ENCODE peak calls at places on chromosomes 3 and 15, in seven cellular contexts. U is uterus; L is mesendoderm; A is ovary; R is A549; O is brain microvascular endothelial cell; P is CD8-positive, alpha-beta T cell. B is an unnamed sample.

GRCh38 chr15:89400997-89401590 is 66.5 kb upstream of the POLG start:
- DNase-seq in U (no peak), A (no peak), R (no peak), L (no peak), P (no peak), O (no peak), B (no peak)

GRCh38 chr3:193465992-193466618 is 87.6 kb upstream of the ATP13A5 start:
- DNase-seq in A (no peak), U (no peak), R (no peak), O (no peak), L (no peak), P (no peak), B (no peak)

GRCh38 chr3:29382399-29382798 is 101.5 kb downstream of the RBMS3 start:
- DNase-seq in U (peak; percentile 27), L (no peak), A (no peak), O (no peak), R (no peak), P (no peak), B (no peak)

GRCh38 chr3:161823910-161824309 is 327.3 kb downstream of the OTOL1 start:
- DNase-seq in P (no peak), R (no peak), U (no peak), O (no peak), A (no peak), L (no peak), B (no peak)

GRCh38 chr3:171788546-171789351 is 21.5 kb downstream of the PLD1 start:
- DNase-seq in O (peak; percentile 72), P (no peak), L (peak; percentile 31), A (no peak), U (no peak), R (no peak), B (no peak)

GRCh38 chr3:16272588-16272987 is 7.6 kb downstream of the OXNAD1 start:
- DNase-seq in L (no peak), P (no peak), A (no peak), U (no peak), R (no peak), O (no peak), B (no peak)

GRCh38 chr3:194814878-194815357 is 129.2 kb downstream of the FAM43A start:
- DNase-seq in O (no peak), P (no peak), U (no peak), L (no peak), R (no peak), A (no peak), B (no peak)

GRCh38 chr3:137062250-137062649 is 104.5 kb downstream of the IL20RB start:
- DNase-seq in P (no peak), U (no peak), R (no peak), L (no peak), A (no peak), O (no peak), B (no peak)

GRCh38 chr3:151751161-151751560 is 17.4 kb downstream of the AADACL2 start:
- DNase-seq in L (no peak), O (no peak), R (no peak), P (no peak), A (no peak), U (no peak), B (no peak)

DNA sequence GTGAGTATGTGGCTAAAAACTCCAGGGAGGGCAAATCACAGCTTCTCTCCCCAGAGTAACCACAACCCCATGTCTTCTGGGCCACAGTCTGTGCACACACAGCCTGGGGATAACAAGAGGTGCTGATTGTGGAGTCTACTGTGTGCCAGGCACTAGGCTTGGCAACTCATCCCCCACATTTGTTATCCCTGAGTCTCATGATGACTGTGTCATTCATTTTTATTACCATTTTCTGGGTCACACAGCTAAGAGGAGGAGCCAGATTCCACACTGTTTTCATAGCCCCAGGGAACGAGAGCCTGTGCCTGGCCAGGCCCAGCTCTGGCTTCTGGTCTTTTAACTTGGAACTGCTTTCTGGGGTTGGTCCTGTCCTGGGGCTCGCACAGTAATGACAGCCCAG is 34.5 kb downstream of the ESYT3 start:
- DNase-seq in P (no peak), U (peak; percentile 44), A (no peak), O (peak; percentile 19), L (no peak), R (no peak), B (no peak)
- H3K27ac ChIP-seq in P (no peak overlapping the region), U (peak overlapping the region; percentile 47), A (no peak overlapping the region), O (no peak overlapping the region), L (no peak overlapping the region), R (no peak overlapping the region), B (no peak overlapping the region)

GRCh38 chr15:83379574-83379973 is 67.6 kb upstream of the SH3GL3 start:
- DNase-seq in L (peak; percentile 59), A (no peak), R (peak; percentile 78), O (no peak), P (no peak), U (no peak), B (no peak)
- H3K4me3 ChIP-seq in L (no peak overlapping the region), A (no peak overlapping the region), R (no peak overlapping the region), O (no peak overlapping the region), P (no peak overlapping the region), U (no peak overlapping the region), B (no peak overlapping the region)

GRCh38 chr15:95442107-95442719 is 888.3 kb upstream of the NR2F2 start:
- DNase-seq in U (peak; percentile 24), R (no peak), L (no peak), A (no peak), O (no peak), P (no peak), B (no peak)

GRCh38 chr15:95444860-95445259 is 885.6 kb upstream of the NR2F2 start:
- DNase-seq in L (no peak), R (no peak), P (no peak), O (no peak), A (no peak), U (no peak), B (no peak)

GRCh38 chr15:95439812-95440380 is 890.6 kb upstream of the NR2F2 start:
- DNase-seq in P (no peak), U (no peak), A (no peak), O (no peak), L (peak; percentile 91), R (no peak), B (peak; percentile 49)

DNA sequence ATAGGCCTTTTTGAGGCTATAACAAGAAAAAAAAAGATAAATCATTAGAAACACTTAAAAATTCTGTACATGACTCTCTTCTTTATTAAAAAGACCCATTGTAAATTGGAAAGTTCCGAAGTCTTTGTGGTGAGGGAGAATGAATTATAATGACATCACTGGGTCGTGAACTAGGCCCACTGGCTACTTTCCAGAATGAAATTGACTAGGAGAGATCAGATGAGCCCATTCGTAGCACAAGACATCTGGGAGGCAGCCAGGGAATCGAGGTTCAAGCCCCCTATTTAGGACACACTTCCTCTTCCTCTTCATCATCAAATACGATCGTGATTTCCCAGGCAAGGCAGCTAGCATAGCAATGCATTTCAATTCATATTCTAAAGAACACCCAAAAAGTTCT is 889.8 kb upstream of the NR2F2 start:
- DNase-seq in P (no peak), O (no peak), L (no peak), R (no peak), U (peak; percentile 32), A (no peak), B (no peak)
- H3K27ac ChIP-seq in P (no peak overlapping the region), O (no peak overlapping the region), L (no peak overlapping the region), R (no peak overlapping the region), U (peak overlapping the region; percentile 35), A (no peak overlapping the region), B (no peak overlapping the region)

GRCh38 chr3:69951616-69952015 is 47.9 kb upstream of the SAMMSON start:
- DNase-seq in U (no peak), A (no peak), L (no peak), R (no peak), O (no peak), P (no peak), B (no peak)

GRCh38 chr3:69944931-69945493 is 54.5 kb upstream of the SAMMSON start:
- DNase-seq in P (no peak), O (no peak), R (no peak), A (no peak), U (no peak), L (no peak), B (no peak)

GRCh38 chr3:69948246-69948862 is 51.2 kb upstream of the SAMMSON start:
- DNase-seq in L (peak; percentile 43), U (no peak), O (peak; percentile 30), R (no peak), A (no peak), P (no peak), B (no peak)
- H3K4me3 ChIP-seq in L (no peak overlapping the region), U (no peak overlapping the region), O (no peak overlapping the region), R (no peak overlapping the region), A (no peak overlapping the region), P (no peak overlapping the region), B (no peak overlapping the region)

GRCh38 chr15:47959617-47960398 is 161.0 kb upstream of the SLC24A5 start:
- DNase-seq in P (no peak), A (no peak), U (no peak), L (no peak), O (no peak), R (no peak), B (no peak)

GRCh38 chr15:47964229-47964628 is 156.6 kb upstream of the SLC24A5 start:
- DNase-seq in O (no peak), L (no peak), U (no peak), A (no peak), P (no peak), R (no peak), B (no peak)

GRCh38 chr15:47963265-47963664 is 157.5 kb upstream of the SLC24A5 start:
- DNase-seq in P (no peak), O (no peak), A (no peak), R (no peak), U (no peak), L (no peak), B (no peak)

GRCh38 chr15:47965297-47965696 is 155.5 kb upstream of the SLC24A5 start:
- DNase-seq in L (peak; percentile 51), R (no peak), U (no peak), A (no peak), P (no peak), O (no peak), B (no peak)

GRCh38 chr15:47961401-47962090 is 159.2 kb upstream of the SLC24A5 start:
- DNase-seq in O (no peak), A (no peak), L (no peak), R (no peak), U (no peak), P (no peak), B (no peak)
- H3K27ac ChIP-seq in O (no peak overlapping the region), A (no peak overlapping the region), L (no peak overlapping the region), R (no peak overlapping the region), U (no peak overlapping the region), P (no peak overlapping the region), B (no peak overlapping the region)

GRCh38 chr3:21995079-21995607 is 244.1 kb upstream of the ZNF385D start:
- DNase-seq in P (no peak), R (no peak), L (no peak), O (no peak), U (no peak), A (no peak), B (no peak)

DNA sequence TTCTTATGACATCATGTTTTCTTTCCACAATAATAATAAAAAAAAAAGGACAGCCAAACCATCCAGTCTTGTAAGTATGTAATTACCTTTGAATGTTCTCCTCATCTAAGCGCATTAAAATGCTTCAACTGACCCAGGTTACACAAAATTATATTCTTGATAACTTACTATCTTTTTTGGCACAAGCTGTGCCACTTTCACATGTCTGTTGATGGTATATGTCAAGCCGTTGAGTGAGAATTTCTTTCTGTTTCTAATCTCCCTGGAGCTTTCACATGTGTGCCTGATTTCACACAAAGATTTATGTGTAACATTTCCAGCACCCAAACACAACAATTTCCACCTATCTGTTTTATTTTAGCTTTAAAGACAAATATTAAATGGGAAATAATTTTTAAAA is 238.6 kb upstream of the ZNF385D start:
- DNase-seq in A (no peak), O (no peak), P (no peak), R (no peak), L (no peak), U (no peak), B (no peak)
- H3K4me3 ChIP-seq in A (no peak overlapping the region), O (no peak overlapping the region), P (no peak overlapping the region), R (no peak overlapping the region), L (no peak overlapping the region), U (no peak overlapping the region), B (no peak overlapping the region)